ENCODE peak calls at places on chromosomes 12 and 14, in five cellular contexts. One of them, this sample, is unnamed.

GRCh38 chr12:123041811-123042655 is 61.6 kb downstream of the ARL6IP4 start:
- DNase-seq in A172: no peak
- DNase-seq in RWPE2: no peak
- DNase-seq in stimulated activated CD4-positive, alpha-beta T cell treated with anti-CD3 and anti-CD28 coated beads, Interleukin-2, amount 100 ng/mL, for 48 hours: no peak
- DNase-seq in NCI-H1105 treated with DMSO at 0.1 percent for 48 hours: no peak
- DNase-seq in this sample: no peak

GRCh38 chr12:49924847-49925246 is 21.1 kb upstream of the FAIM2 start:
- DNase-seq in A172: no peak
- DNase-seq in RWPE2: no peak
- DNase-seq in stimulated activated CD4-positive, alpha-beta T cell treated with anti-CD3 and anti-CD28 coated beads, Interleukin-2, amount 100 ng/mL, for 48 hours: no peak
- DNase-seq in NCI-H1105 treated with DMSO at 0.1 percent for 48 hours: no peak
- DNase-seq in this sample: no peak

GRCh38 chr14:100582496-100583165 is 4.6 kb downstream of the BEGAIN start:
- DNase-seq in A172: no peak
- DNase-seq in RWPE2: peak
- DNase-seq in stimulated activated CD4-positive, alpha-beta T cell treated with anti-CD3 and anti-CD28 coated beads, Interleukin-2, amount 100 ng/mL, for 48 hours: no peak
- DNase-seq in NCI-H1105 treated with DMSO at 0.1 percent for 48 hours: no peak
- DNase-seq in this sample: peak

GRCh38 chr14:53615254-53615653 is 341.4 kb downstream of the BMP4 start:
- DNase-seq in A172: no peak
- DNase-seq in RWPE2: no peak
- DNase-seq in stimulated activated CD4-positive, alpha-beta T cell treated with anti-CD3 and anti-CD28 coated beads, Interleukin-2, amount 100 ng/mL, for 48 hours: no peak
- DNase-seq in NCI-H1105 treated with DMSO at 0.1 percent for 48 hours: no peak
- DNase-seq in this sample: no peak

GRCh38 chr14:89349196-89350008 is 67.6 kb downstream of the FOXN3 start:
- DNase-seq in A172: no peak
- DNase-seq in RWPE2: no peak
- DNase-seq in stimulated activated CD4-positive, alpha-beta T cell treated with anti-CD3 and anti-CD28 coated beads, Interleukin-2, amount 100 ng/mL, for 48 hours: no peak
- DNase-seq in NCI-H1105 treated with DMSO at 0.1 percent for 48 hours: peak
- DNase-seq in this sample: no peak

GRCh38 chr12:15650399-15651128 is 138.6 kb downstream of the EPS8 start:
- DNase-seq in A172: no peak
- DNase-seq in RWPE2: no peak
- DNase-seq in stimulated activated CD4-positive, alpha-beta T cell treated with anti-CD3 and anti-CD28 coated beads, Interleukin-2, amount 100 ng/mL, for 48 hours: no peak
- DNase-seq in NCI-H1105 treated with DMSO at 0.1 percent for 48 hours: no peak
- DNase-seq in this sample: no peak

GRCh38 chr14:51738754-51739153 is 87.0 kb downstream of the FRMD6 start:
- DNase-seq in A172: no peak
- DNase-seq in RWPE2: no peak
- DNase-seq in stimulated activated CD4-positive, alpha-beta T cell treated with anti-CD3 and anti-CD28 coated beads, Interleukin-2, amount 100 ng/mL, for 48 hours: no peak
- DNase-seq in NCI-H1105 treated with DMSO at 0.1 percent for 48 hours: no peak
- DNase-seq in this sample: no peak

GRCh38 chr12:11853126-11853525 is 203.7 kb downstream of the ETV6 start:
- DNase-seq in A172: no peak
- DNase-seq in RWPE2: no peak
- DNase-seq in stimulated activated CD4-positive, alpha-beta T cell treated with anti-CD3 and anti-CD28 coated beads, Interleukin-2, amount 100 ng/mL, for 48 hours: no peak
- DNase-seq in NCI-H1105 treated with DMSO at 0.1 percent for 48 hours: peak
- DNase-seq in this sample: no peak

GRCh38 chr12:87283111-87283510 is 746.1 kb downstream of the C12orf50 start:
- DNase-seq in A172: no peak
- DNase-seq in RWPE2: no peak
- DNase-seq in stimulated activated CD4-positive, alpha-beta T cell treated with anti-CD3 and anti-CD28 coated beads, Interleukin-2, amount 100 ng/mL, for 48 hours: no peak
- DNase-seq in NCI-H1105 treated with DMSO at 0.1 percent for 48 hours: no peak
- DNase-seq in this sample: no peak

GRCh38 chr14:102234331-102235264 is 70.4 kb downstream of the MOK start:
- DNase-seq in A172: no peak
- DNase-seq in RWPE2: no peak
- DNase-seq in stimulated activated CD4-positive, alpha-beta T cell treated with anti-CD3 and anti-CD28 coated beads, Interleukin-2, amount 100 ng/mL, for 48 hours: no peak
- DNase-seq in NCI-H1105 treated with DMSO at 0.1 percent for 48 hours: no peak
- DNase-seq in this sample: no peak

GRCh38 chr12:90854136-90854689 is 100.8 kb downstream of the CCER1 start:
- DNase-seq in A172: peak
- DNase-seq in RWPE2: no peak
- DNase-seq in stimulated activated CD4-positive, alpha-beta T cell treated with anti-CD3 and anti-CD28 coated beads, Interleukin-2, amount 100 ng/mL, for 48 hours: no peak
- DNase-seq in NCI-H1105 treated with DMSO at 0.1 percent for 48 hours: peak
- DNase-seq in this sample: no peak

GRCh38 chr14:51448831-51449665 is 202.7 kb upstream of the FRMD6 start:
- DNase-seq in A172: no peak
- DNase-seq in RWPE2: no peak
- DNase-seq in stimulated activated CD4-positive, alpha-beta T cell treated with anti-CD3 and anti-CD28 coated beads, Interleukin-2, amount 100 ng/mL, for 48 hours: no peak
- DNase-seq in NCI-H1105 treated with DMSO at 0.1 percent for 48 hours: no peak
- DNase-seq in this sample: peak

This sample was measured in left ventricle myocardium superior.